ENCODE peak calls at places on chromosomes 13 and 19, in six cellular contexts. J is HL-60, I is sigmoid colon, S is cardiac fibroblast, T is fibroblast of mammary gland, Q is AG04450. B is an unnamed sample.

GRCh38 chr19:2618611-2619010 is 83.9 kb downstream of the GNG7 start:
- DNase-seq in J (no peak), I (peak), S (peak), T (peak), Q (no peak), B (no peak)

GRCh38 chr19:58037927-58038687 is 4.3 kb downstream of the ZSCAN1 start:
- DNase-seq in J (no peak), I (no peak), S (no peak), T (no peak), Q (no peak), B (no peak)

GRCh38 chr13:50712469-50712868 is 131.0 kb downstream of the DLEU7 start:
- DNase-seq in J (no peak), I (no peak), S (no peak), T (no peak), Q (no peak), B (no peak)

GRCh38 chr19:2949939-2950285 is 5.1 kb upstream of the ZNF77 start:
- DNase-seq in J (no peak), I (no peak), S (peak), T (no peak), Q (no peak), B (no peak)

GRCh38 chr13:40116008-40116407 is 460.5 kb downstream of the COG6 start:
- DNase-seq in J (no peak), I (no peak), S (peak), T (peak), Q (no peak), B (peak)

GRCh38 chr19:56112313-56112709 is 8.8 kb downstream of the ZNF787 start:
- DNase-seq in J (no peak), I (no peak), S (no peak), T (no peak), Q (no peak), B (no peak)

GRCh38 chr13:100440756-100441421 is 147.7 kb downstream of the GGACT start:
- DNase-seq in J (no peak), I (no peak), S (peak), T (peak), Q (peak), B (peak)

GRCh38 chr19:35006999-35007365 is 6.9 kb downstream of the GRAMD1A start:
- DNase-seq in J (no peak), I (no peak), S (no peak), T (no peak), Q (no peak), B (no peak)

GRCh38 chr19:40619333-40620160 is 18.4 kb downstream of the LTBP4 start:
- DNase-seq in J (no peak), I (no peak), S (no peak), T (no peak), Q (no peak), B (no peak)

GRCh38 chr13:33838567-33839131 is 20.7 kb downstream of the RFC3 start:
- DNase-seq in J (no peak), I (no peak), S (peak), T (peak), Q (no peak), B (no peak)

GRCh38 chr19:13208964-13209796 is 59.0 kb downstream of the IER2 start:
- DNase-seq in J (no peak), I (no peak), S (no peak), T (no peak), Q (no peak), B (no peak)

GRCh38 chr13:94602467-94602866 is 810 bp downstream of the GPR180 start:
- DNase-seq in J (no peak), I (no peak), S (no peak), T (no peak), Q (no peak), B (no peak)

GRCh38 chr19:3146677-3147100 is 10.9 kb downstream of the GNA15 start:
- DNase-seq in J (no peak), I (no peak), S (no peak), T (no peak), Q (no peak), B (no peak)

GRCh38 chr19:35741216-35741541 is 1.1 kb downstream of the IGFLR1 start:
- DNase-seq in J (no peak), I (no peak), S (no peak), T (no peak), Q (no peak), B (no peak)

GRCh38 chr13:25148005-25148798 is 23.9 kb downstream of the AMER2 start:
- DNase-seq in J (no peak), I (no peak), S (no peak), T (no peak), Q (no peak), B (no peak)

GRCh38 chr19:18479964-18480723 is 41.7 kb downstream of the ELL start:
- DNase-seq in J (no peak), I (peak), S (peak), T (peak), Q (no peak), B (no peak)

GRCh38 chr13:112844879-112845278 is 124.1 kb upstream of the MCF2L start:
- DNase-seq in J (no peak), I (no peak), S (no peak), T (no peak), Q (no peak), B (no peak)

GRCh38 chr13:46575843-46576242 is 22.9 kb downstream of the LRCH1 start:
- DNase-seq in J (no peak), I (no peak), S (peak), T (peak), Q (no peak), B (peak)

GRCh38 chr19:4373601-4374441 is 26.5 kb downstream of the SH3GL1 start:
- DNase-seq in J (no peak), I (peak), S (peak), T (peak), Q (no peak), B (no peak)

GRCh38 chr19:47407417-47407774 is 11.9 kb downstream of the MEIS3 start:
- DNase-seq in J (no peak), I (no peak), S (no peak), T (no peak), Q (no peak), B (no peak)

GRCh38 chr13:30396434-30397075 is 25.7 kb upstream of the UBE2L5 start:
- DNase-seq in J (no peak), I (no peak), S (peak), T (no peak), Q (no peak), B (no peak)

GRCh38 chr19:31539386-31539785 is 190.2 kb upstream of the TSHZ3 start:
- DNase-seq in J (no peak), I (no peak), S (no peak), T (no peak), Q (no peak), B (no peak)

GRCh38 chr19:6509118-6509971 is 7.2 kb upstream of the TUBB4A start:
- DNase-seq in J (no peak), I (peak), S (no peak), T (no peak), Q (no peak), B (no peak)

GRCh38 chr19:45518469-45518826 is 11.2 kb downstream of the VASP start:
- DNase-seq in J (no peak), I (no peak), S (no peak), T (no peak), Q (no peak), B (no peak)

GRCh38 chr19:45492627-45493470 is 4.0 kb downstream of the RTN2 start:
- DNase-seq in J (no peak), I (peak), S (peak), T (peak), Q (no peak), B (no peak)

GRCh38 chr13:113864303-113864890 is 521 bp upstream of the GAS6 start:
- DNase-seq in J (no peak), I (no peak), S (peak), T (no peak), Q (no peak), B (no peak)

GRCh38 chr13:113861433-113862030 is 2.3 kb downstream of the GAS6 start:
- DNase-seq in J (no peak), I (no peak), S (no peak), T (no peak), Q (no peak), B (no peak)

GRCh38 chr13:113862766-113863510 is 938 bp downstream of the GAS6 start:
- DNase-seq in J (peak), I (no peak), S (peak), T (no peak), Q (no peak), B (no peak)

GRCh38 chr13:113862191-113862765 is 1.6 kb downstream of the GAS6 start:
- DNase-seq in J (no peak), I (no peak), S (no peak), T (no peak), Q (no peak), B (no peak)

DNA sequence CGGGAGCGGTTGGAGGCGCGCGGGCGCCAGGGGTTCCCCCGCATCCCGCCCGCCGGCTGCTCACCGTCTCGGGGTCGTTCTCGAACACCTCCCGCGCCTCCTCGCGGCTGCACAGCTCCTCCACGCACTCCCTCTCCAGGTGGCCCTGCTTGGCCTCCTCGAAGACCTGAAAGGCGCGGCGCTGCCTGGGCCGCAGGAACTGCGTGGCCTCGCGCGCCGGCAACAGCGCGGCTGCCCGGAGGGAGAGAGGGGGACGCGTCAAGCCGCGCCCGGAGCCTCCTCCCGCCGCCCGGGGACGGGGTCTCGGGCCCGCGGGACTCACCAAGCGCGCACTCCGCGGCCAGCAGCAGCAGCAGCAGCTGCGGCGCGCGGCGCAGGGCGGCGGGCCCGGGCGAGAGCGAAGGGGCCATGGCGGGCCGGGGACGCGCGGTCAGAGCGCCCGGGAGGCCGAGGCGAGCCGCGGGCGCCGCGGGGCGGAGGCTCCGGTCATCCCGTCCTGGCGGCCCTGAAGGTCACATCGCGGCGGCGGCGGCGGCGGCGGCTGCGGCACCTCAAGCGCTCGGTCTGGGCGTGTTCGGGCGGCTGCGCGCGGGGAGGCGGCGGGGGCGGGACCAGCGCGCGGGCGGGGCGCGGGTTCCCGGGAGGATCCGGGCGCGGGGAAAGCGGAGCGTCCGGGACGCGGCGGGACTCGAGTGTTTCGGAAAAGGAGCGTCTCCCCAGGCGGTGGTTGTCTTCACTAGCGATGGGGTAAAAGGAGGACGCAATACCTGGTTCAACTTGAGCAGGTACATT is at the start of gene GAS6:
- DNase-seq in J (no peak), I (no peak), S (peak), T (no peak), Q (no peak), B (no peak)
- TF ChIP-seq CTCF in J (no peak), I (no peak), S (no peak), T (no peak), Q (no peak), B (peak)

DNA sequence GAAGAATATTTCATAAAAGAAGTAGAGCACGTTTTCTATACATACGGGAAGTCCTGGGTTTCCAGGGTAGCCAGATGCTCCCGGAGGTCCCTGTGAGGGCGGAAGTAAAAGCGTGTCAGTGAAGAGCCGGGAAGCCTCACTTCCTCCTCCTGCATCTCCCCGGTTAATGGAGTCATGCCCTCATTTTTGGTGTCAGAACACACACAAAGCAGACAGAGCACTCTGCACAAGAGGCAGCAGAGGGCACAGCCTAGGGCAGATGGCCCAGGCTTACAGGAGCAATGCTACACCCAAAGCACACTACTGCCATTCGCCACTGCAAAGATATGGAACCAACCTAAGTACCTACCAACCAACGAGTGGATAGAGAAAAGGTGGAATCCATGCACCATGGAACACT is 94.4 kb downstream of the COL4A1 start:
- DNase-seq in J (no peak), I (no peak), S (no peak), T (no peak), Q (no peak), B (no peak)
- H3K4me3 ChIP-seq in J (no peak), I (no peak), S (no peak), T (no peak), Q (no peak), B (no peak)

DNA sequence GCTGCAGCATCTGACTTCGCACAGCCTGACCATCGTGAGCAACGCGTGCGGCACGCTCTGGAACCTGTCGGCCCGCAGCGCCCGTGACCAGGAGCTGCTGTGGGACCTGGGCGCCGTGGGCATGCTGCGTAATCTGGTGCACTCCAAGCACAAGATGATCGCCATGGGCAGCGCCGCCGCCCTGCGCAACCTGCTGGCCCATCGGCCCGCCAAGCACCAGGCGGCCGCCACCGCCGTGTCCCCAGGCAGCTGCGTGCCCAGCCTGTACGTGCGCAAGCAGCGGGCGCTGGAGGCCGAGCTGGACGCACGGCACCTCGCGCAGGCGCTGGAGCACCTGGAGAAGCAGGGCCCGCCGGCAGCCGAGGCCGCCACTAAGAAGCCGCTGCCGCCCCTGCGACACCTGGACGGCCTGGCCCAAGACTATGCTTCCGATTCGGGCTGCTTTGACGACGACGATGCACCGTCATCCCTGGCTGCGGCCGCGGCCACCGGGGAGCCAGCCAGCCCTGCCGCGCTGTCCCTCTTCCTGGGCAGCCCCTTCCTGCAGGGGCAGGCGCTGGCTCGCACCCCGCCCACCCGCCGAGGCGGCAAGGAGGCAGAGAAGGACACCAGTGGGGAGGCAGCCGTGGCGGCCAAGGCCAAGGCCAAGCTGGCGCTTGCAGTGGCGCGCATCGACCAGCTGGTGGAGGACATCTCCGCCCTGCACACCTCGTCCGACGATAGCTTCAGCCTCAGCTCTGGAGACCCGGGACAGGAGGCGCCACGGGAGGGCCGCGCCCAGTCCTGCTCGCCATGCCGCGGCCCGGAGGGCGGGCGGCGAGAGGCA is 13.6 kb downstream of the C19orf25 start:
- DNase-seq in J (no peak), I (no peak), S (peak), T (no peak), Q (no peak), B (no peak)
- TF ChIP-seq CTCF in J (peak), I (peak), S (peak), T (no peak), Q (peak), B (peak)

DNA sequence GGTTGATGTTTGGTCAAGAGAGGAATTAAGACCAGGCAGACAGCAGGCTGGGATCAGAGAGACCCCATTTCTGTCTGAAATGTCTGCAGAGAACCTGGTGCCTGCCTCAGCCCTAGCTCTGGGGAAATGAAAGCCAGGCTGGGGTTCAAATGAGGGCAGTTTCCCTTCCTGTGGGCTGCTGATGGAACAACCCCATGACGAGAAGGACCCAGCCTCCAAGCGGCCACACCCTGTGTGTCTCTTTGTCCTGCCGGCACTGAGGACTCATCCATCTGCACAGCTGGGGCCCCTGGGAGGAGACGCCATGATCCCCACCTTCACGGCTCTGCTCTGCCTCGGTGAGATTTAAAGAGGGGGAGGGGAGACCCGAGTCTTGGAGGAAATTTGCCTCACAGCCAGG is at the start of gene LILRB4:
- DNase-seq in J (peak), I (peak), S (no peak), T (no peak), Q (no peak), B (no peak)
- H3K4me3 ChIP-seq in J (peak), I (peak), S (no peak), T (no peak), Q (no peak), B (no peak)

DNA sequence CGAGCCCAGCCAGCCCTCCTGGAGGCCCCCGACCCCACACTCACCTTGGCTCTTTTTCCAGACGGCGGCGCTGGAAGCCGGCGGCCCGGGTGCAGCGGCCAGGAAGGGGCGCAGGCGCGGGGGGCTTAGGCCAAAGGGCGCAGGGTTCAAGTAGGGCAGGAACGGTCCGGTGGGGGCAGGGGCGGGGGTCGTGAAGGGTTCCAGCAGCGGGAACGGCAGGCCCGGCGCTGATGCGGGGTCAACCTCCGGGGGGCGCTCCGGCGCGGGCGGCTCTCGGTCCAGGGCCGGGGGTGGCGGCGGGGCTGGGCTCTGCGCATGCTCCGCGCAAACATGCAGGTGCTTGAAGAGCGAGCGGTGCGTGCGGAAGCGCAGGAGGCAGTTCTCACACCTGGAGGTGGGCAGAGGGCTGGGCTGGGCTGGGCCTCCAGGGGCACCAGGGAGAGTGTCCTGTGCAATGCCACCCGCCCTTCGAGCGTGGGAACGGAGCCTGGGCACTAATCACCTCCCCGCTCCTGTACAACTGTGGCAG is 2.3 kb downstream of the ZNF414 start:
- DNase-seq in J (no peak), I (no peak), S (no peak), T (no peak), Q (no peak), B (no peak)
- TF ChIP-seq CTCF in J (no peak), I (no peak), S (no peak), T (no peak), Q (no peak), B (no peak)

GRCh38 chr19:10292789-10293636 is 3.3 kb downstream of the ICAM5 start:
- DNase-seq in J (no peak), I (no peak), S (no peak), T (no peak), Q (no peak), B (no peak)

GRCh38 chr19:10294368-10294697 is 4.6 kb downstream of the ICAM5 start:
- DNase-seq in J (no peak), I (no peak), S (no peak), T (no peak), Q (no peak), B (no peak)

GRCh38 chr19:10295305-10295846 is 5.6 kb downstream of the ICAM5 start:
- DNase-seq in J (no peak), I (no peak), S (peak), T (no peak), Q (no peak), B (no peak)

GRCh38 chr19:10293637-10294367 is 4.0 kb downstream of the ICAM5 start:
- DNase-seq in J (no peak), I (no peak), S (no peak), T (no peak), Q (no peak), B (no peak)

DNA sequence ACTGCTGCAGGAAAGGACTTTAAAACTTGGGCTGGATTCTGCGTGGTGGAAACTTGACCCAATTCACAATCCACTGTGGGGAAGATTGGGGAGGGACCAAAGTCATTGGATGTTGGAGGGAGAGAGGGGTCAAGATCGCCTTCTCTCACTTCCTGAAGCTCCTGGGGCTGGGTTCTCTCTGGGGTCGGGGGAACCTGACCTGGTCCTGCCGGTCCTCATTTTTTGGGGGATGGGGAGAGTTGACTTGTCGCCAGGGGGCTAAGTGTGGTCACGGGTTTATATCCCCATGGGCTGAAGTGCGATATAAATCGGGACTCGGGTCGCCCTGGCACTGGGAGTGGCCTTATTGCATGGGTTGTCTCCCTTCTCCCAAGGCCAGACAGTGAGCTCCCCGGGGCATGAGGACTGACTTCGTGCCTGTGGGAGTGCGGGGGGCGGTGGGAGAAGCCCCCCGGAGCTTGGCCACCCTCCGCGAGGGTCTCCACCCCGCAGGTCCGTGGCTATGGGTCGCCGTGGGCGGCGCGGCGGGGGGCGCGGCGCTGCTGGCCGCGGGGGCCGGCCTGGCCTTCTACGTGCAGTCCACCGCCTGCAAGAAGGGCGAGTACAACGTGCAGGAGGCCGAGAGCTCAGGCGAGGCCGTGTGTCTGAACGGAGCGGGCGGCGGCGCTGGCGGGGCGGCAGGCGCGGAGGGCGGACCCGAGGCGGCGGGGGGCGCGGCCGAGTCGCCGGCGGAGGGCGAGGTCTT is 6.3 kb downstream of the ICAM5 start:
- DNase-seq in J (no peak), I (no peak), S (no peak), T (no peak), Q (no peak), B (no peak)
- H3K4me3 ChIP-seq in J (no peak), I (peak), S (no peak), T (no peak), Q (no peak), B (no peak)

B was measured in astrocyte of the cerebellum.